ENCODE peak calls at places on chromosomes 4 and X, in four cellular contexts. R is IMR-90, N is fibroblast of lung, P is GM23248. F is an unnamed sample.
A peak's percentile ranks its signal among the peaks of the same experiment; 100 is the strongest.

GRCh38 chr4:74996996-74997395 is 64.1 kb downstream of the PARM1 start:
- DNase-seq in R (no peak), N (no peak), P (no peak), F (no peak)

GRCh38 chr4:24857996-24858395 is 54.8 kb downstream of the CCDC149 start:
- DNase-seq in R (peak; percentile 78), N (peak; percentile 85), P (peak; percentile 69), F (no peak)

GRCh38 chrX:74349387-74349786 is 45.4 kb downstream of the ZCCHC13 start:
- DNase-seq in R (peak; percentile 82), N (peak; percentile 77), P (peak; percentile 68), F (peak; percentile 49)

GRCh38 chr4:881709-882108 is 50.4 kb downstream of the GAK start:
- DNase-seq in R (no peak), N (no peak), P (no peak), F (no peak)

GRCh38 chr4:21692211-21692610 is 256.4 kb downstream of the KCNIP4 start:
- DNase-seq in R (no peak), N (no peak), P (no peak), F (no peak)

GRCh38 chr4:40811886-40812857 is 62.4 kb downstream of the NSUN7 start:
- DNase-seq in R (peak; percentile 32), N (peak; percentile 32), P (peak; percentile 38), F (no peak)

GRCh38 chr4:74117024-74117534 is 18.1 kb upstream of the CXCL2 start:
- DNase-seq in R (peak; percentile 98), N (peak; percentile 95), P (peak; percentile 98), F (no peak)

GRCh38 chrX:97367149-97367548 is 483.4 kb downstream of the RPA4 start:
- DNase-seq in R (peak; percentile 67), N (peak; percentile 72), P (peak; percentile 76), F (peak; percentile 82)

GRCh38 chr4:184170996-184171395 is 46.7 kb downstream of the ENPP6 start:
- DNase-seq in R (peak; percentile 82), N (peak; percentile 54), P (peak; percentile 30), F (peak; percentile 85)

GRCh38 chr4:121353213-121353612 is 27.6 kb downstream of the QRFPR start:
- DNase-seq in R (no peak), N (no peak), P (no peak), F (no peak)
- H3K4me1 ChIP-seq in R (no peaks in the 10 kb centered on the region), N (no peaks in the 10 kb centered on the region), P (no peaks in the 10 kb centered on the region), F (no peaks in the 10 kb centered on the region)

DNA sequence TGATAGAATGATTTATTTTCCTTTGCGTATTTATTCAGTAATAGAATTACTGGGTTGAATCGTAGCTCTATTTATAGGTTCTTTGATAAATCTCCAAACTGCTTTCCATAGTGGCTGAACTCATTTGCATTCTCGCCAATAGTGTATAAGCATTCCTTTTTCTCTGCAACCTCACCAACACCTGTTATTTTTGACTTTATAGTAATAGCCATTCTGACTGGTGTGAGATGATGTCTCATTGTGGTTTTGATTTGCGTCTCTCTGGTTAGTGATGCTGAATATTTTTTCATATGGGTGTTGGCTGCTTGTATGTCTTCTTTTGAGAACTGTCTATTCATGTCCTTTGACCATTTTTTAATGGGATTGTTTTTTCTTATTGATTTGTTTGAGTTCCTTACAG is 160.7 kb downstream of the MID1IP1 start:
- DNase-seq in R (no peak), N (no peak), P (no peak), F (no peak)
- H3K4me2 ChIP-seq in R (no peak overlapping the region), N (no peak overlapping the region), P (no peak overlapping the region), F (no peak overlapping the region)

GRCh38 chr4:150582101-150582565 is at the start of gene MAB21L2:
- DNase-seq in R (peak; percentile 46), N (peak; percentile 53), P (no peak), F (no peak)

GRCh38 chr4:150584198-150584593 is 2.2 kb downstream of the MAB21L2 start:
- DNase-seq in R (no peak), N (no peak), P (no peak), F (no peak)

GRCh38 chr4:150581611-150582010 is 340 bp upstream of the MAB21L2 start:
- DNase-seq in R (peak; percentile 94), N (peak; percentile 88), P (no peak), F (peak; percentile 94)

GRCh38 chr4:150582881-150583286 is 933 bp downstream of the MAB21L2 start:
- DNase-seq in R (peak; percentile 51), N (peak; percentile 57), P (no peak), F (no peak)

DNA sequence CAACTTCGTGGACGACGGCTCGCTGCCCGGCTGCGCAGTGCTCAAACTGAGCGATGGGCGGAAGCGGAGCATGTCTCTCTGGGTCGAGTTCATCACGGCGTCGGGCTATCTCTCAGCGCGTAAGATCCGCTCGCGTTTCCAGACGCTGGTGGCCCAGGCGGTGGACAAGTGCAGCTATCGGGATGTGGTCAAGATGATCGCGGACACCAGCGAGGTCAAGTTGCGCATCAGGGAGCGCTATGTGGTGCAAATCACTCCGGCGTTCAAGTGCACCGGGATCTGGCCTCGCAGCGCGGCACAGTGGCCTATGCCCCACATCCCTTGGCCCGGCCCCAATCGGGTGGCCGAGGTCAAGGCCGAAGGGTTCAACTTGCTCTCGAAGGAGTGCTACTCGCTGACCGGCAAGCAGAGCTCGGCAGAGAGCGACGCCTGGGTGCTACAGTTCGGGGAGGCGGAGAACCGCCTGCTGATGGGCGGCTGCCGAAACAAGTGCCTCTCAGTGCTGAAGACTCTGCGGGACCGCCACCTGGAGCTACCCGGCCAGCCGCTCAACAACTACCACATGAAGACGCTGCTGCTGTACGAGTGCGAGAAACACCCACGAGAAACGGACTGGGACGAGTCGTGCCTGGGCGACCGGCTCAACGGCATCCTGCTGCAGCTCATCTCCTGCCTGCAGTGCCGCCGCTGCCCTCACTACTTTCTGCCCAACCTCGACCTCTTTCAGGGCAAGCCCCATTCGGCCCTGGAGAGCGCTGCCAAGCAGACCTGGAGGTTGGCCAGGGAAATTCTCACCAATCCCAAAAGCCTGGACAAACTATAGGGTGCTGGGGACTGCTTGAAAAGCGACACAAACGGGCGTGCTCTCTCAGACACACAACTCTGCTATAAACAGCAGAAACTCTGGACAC is 1.6 kb downstream of the MAB21L2 start:
- DNase-seq in R (peak; percentile 47), N (peak; percentile 61), P (no peak), F (peak; percentile 71)
- H3K4me1 ChIP-seq in R (peaks cover 2% of the 10 kb centered on the region), N (no peaks in the 10 kb centered on the region), P (no peaks in the 10 kb centered on the region), F (peaks cover 4% of the 10 kb centered on the region)

DNA sequence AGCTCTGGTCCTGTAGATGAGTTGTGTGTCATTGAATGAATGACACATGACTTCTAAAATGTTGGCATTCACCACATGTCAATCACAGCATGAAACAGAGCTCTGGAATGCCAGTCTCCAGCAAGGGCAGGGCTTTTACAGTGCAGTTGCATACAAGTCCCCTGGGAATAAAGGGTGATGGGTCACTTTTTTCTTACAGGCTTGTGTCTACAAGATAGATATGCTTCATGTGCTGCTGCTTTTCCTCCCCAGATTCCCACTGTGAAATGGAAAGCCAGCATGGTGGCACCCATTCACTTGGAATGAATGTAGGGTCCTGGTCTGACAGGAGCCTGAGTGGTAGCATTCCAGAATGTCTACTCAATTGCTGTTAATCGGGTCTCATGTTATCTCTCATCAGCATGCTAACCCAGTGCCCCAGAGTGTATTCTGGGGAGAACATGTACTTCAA is 159.1 kb upstream of the KIT start:
- DNase-seq in R (peak; percentile 31), N (peak; percentile 9), P (peak; percentile 85), F (peak; percentile 73)
- H3K4me2 ChIP-seq in R (no peak overlapping the region), N (no peak overlapping the region), P (peak overlapping the region; percentile 76), F (peak overlapping the region; percentile 26)

GRCh38 chr4:2395584-2395983 is 22.9 kb downstream of the ZFYVE28 start:
- DNase-seq in R (no peak), N (no peak), P (no peak), F (peak; percentile 60)

GRCh38 chr4:2399216-2399615 is 19.2 kb downstream of the ZFYVE28 start:
- DNase-seq in R (no peak), N (no peak), P (no peak), F (peak; percentile 51)

GRCh38 chr4:2399631-2400190 is 18.7 kb downstream of the ZFYVE28 start:
- DNase-seq in R (no peak), N (no peak), P (no peak), F (no peak)

GRCh38 chr4:2396781-2397368 is 21.6 kb downstream of the ZFYVE28 start:
- DNase-seq in R (no peak), N (no peak), P (no peak), F (peak; percentile 44)

DNA sequence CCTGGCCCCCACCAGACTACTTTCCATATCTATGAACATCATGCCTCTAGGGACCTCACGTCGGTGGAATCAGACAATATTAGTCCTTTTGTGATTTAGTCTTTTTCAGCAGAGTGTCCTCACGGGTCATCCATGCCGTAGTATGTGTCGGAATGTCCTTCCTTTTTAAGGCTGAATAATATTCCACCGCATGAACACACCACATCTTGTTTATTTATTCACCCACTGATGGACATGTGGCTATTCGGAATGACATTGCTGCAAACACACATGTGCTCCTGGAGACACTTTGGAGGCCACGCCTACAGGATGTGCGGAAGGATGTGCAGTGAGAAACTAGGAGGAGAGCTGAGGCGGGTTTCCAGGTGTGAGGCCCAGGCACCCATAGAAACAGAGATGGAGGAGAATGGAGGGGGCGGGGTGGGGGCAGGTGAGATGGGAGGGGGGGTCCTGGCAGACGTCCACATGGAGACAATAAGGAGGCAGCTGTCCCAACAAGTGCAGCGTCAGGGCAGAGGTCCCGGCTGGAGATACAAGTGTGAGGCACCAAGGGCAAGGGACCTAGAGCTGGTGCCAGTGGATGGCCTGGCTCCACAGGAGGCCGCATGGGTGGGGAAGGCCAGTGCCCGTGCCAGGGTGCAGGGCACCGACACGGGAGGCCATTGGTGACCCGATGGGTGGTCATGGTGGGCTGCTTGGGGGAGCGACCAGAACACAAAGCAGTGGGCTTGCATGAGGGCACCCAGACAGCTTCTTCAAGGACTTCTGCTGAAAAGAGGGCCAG is 20.7 kb downstream of the ZFYVE28 start:
- DNase-seq in R (no peak), N (no peak), P (no peak), F (peak; percentile 34)
- H3K4me1 ChIP-seq in R (peaks cover 4% of the 10 kb centered on the region), N (peaks cover 3% of the 10 kb centered on the region), P (peaks cover 20% of the 10 kb centered on the region), F (peaks cover 9% of the 10 kb centered on the region)

DNA sequence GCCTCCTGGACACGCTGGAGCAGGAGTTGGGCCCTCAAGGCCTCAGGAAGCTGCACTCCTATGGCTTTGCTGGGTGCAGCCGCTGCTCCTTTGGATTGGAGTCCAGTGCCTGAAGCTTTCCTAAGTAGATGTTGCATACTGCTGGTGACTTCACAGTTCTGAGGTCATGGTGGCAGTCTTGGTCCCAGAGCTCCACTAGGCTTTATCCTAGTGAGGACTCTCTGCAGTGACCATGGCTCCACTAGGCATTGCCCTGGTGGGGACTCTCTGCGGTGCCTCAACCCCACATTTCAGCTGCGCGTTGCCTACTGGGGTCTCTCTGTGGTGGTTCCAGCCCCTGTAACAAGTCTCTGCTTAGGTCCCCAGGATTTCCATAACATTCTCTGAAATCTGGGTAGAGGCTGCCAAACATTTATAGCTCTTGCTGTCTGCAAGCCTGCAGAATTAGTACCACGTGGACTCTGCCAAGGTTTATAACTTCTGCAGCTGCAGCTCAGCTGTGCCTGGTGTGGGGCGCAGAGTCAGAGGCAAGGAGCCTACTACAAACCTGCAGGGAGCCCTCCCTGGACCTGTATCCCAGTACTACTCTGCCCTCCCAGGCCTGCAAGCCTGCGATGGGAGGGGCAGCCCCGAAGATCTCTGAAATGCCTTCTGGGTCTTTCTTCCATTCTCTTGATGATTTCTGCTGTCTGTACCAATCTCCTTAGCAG is 46.0 kb upstream of the NFKB1 start:
- DNase-seq in R (no peak), N (no peak), P (no peak), F (no peak)
- H3K4me2 ChIP-seq in R (no peak overlapping the region), N (no peak overlapping the region), P (no peak overlapping the region), F (no peak overlapping the region)